ENCODE peak calls at places on chromosomes 7 and 10, in six cellular contexts. One of them, this sample, is unnamed.

GRCh38 chr7:3033136-3033535 is 10.5 kb downstream of the CARD11 start:
- DNase-seq in IMR-90: no peak
- DNase-seq in mesenchymal stem cell: no peak
- DNase-seq in H1: no peak
- DNase-seq in H9: no peak
- DNase-seq in neuronal stem cell: no peak
- DNase-seq in this sample: no peak

GRCh38 chr10:11757452-11757819 is 15.3 kb downstream of the ECHDC3 start:
- DNase-seq in H9: no peak
- DNase-seq in mesenchymal stem cell: peak
- DNase-seq in H1: no peak
- DNase-seq in neuronal stem cell: no peak
- DNase-seq in IMR-90: peak
- DNase-seq in this sample: no peak

GRCh38 chr7:108178393-108178792 is 48.2 kb upstream of the LAMB4 start:
- DNase-seq in IMR-90: no peak
- DNase-seq in H9: no peak
- DNase-seq in H1: no peak
- DNase-seq in neuronal stem cell: no peak
- DNase-seq in mesenchymal stem cell: no peak
- DNase-seq in this sample: no peak

GRCh38 chr7:99392659-99393362 is 15.6 kb downstream of the PDAP1 start:
- DNase-seq in IMR-90: no peak
- DNase-seq in H9: peak
- DNase-seq in H1: peak
- DNase-seq in mesenchymal stem cell: peak
- DNase-seq in neuronal stem cell: peak
- DNase-seq in this sample: peak

GRCh38 chr10:21501731-21502370 is 23.6 kb downstream of the SKIDA1 start:
- DNase-seq in neuronal stem cell: no peak
- DNase-seq in H1: peak
- DNase-seq in H9: no peak
- DNase-seq in mesenchymal stem cell: no peak
- DNase-seq in IMR-90: no peak
- DNase-seq in this sample: no peak

GRCh38 chr10:60403168-60403873 is 13.6 kb upstream of the ANK3 start:
- DNase-seq in neuronal stem cell: no peak
- DNase-seq in IMR-90: no peak
- DNase-seq in mesenchymal stem cell: no peak
- DNase-seq in H9: no peak
- DNase-seq in H1: no peak
- DNase-seq in this sample: no peak

GRCh38 chr10:113187066-113187777 is 237.2 kb downstream of the TCF7L2 start:
- DNase-seq in H1: no peak
- DNase-seq in H9: no peak
- DNase-seq in IMR-90: no peak
- DNase-seq in neuronal stem cell: no peak
- DNase-seq in mesenchymal stem cell: peak
- DNase-seq in this sample: no peak

GRCh38 chr10:43350139-43350538 is 21.3 kb upstream of the FXYD4 start:
- DNase-seq in mesenchymal stem cell: no peak
- DNase-seq in neuronal stem cell: no peak
- DNase-seq in IMR-90: no peak
- DNase-seq in H1: no peak
- DNase-seq in H9: no peak
- DNase-seq in this sample: peak

DNA sequence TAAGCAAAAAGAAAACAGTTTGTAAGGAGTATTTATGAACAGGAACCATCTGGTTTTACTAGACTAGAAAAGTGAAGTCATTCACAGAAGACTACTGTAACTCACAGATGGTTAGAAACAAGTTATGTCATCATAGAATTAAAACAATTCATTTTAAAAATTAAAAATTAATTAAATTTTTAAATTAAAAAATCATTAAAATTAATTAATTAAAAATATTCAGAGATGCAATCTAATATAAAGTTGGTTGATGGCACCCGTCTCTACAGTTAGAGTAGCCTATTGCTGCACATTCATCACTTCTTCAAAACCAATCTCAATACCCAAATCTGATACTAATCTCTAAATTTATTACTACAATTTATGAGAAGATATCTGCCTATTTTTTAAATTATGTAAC is 454.8 kb upstream of the NUPR2 start:
- DNase-seq in IMR-90: no peak
- DNase-seq in H1: no peak
- DNase-seq in mesenchymal stem cell: no peak
- DNase-seq in H9: no peak
- DNase-seq in neuronal stem cell: no peak
- DNase-seq in this sample: no peak
- H3K23ac ChIP-seq in IMR-90: no peak
- H3K23ac ChIP-seq in H1: no peak
- H3K23ac ChIP-seq in mesenchymal stem cell: no peak
- H3K23ac ChIP-seq in H9: no peak
- H3K23ac ChIP-seq in neuronal stem cell: no peak
- H3K23ac ChIP-seq in this sample: no peak

DNA sequence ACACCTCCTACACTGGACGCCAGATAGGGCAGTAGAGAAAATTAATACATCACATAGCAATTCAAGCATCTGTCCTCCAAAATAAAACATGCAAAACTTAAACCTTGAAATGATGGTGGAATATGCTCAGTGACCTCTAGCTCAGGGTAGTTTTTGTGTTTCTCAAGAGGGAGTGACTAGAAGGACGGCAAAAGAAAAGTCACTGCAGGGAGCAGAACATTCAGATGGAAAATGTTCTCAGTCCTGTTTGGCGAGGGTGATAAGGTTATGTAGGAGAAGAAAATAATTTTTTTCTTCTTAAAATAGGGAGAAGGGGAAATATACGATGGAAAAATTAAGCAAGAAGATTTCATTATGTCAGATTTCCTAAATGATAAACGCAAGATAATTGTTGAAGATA is 50.9 kb downstream of the APBB1IP start:
- DNase-seq in H9: no peak
- DNase-seq in IMR-90: no peak
- DNase-seq in neuronal stem cell: no peak
- DNase-seq in H1: no peak
- DNase-seq in mesenchymal stem cell: no peak
- DNase-seq in this sample: no peak
- H4K8ac ChIP-seq in H9: no peak
- H4K8ac ChIP-seq in IMR-90: no peak
- H4K8ac ChIP-seq in neuronal stem cell: no peak
- H4K8ac ChIP-seq in H1: no peak
- H4K8ac ChIP-seq in mesenchymal stem cell: no peak
- H4K8ac ChIP-seq in this sample: no peak

GRCh38 chr7:140062528-140063299 is at the start of gene PARP12:
- DNase-seq in H9: peak
- DNase-seq in neuronal stem cell: peak
- DNase-seq in H1: peak
- DNase-seq in mesenchymal stem cell: peak
- DNase-seq in IMR-90: peak
- DNase-seq in this sample: peak
- H2BK120ac ChIP-seq in H9: no peak
- H2BK120ac ChIP-seq in neuronal stem cell: no peak
- H2BK120ac ChIP-seq in H1: no peak
- H2BK120ac ChIP-seq in mesenchymal stem cell: peak
- H2BK120ac ChIP-seq in IMR-90: peak
- H2BK120ac ChIP-seq in this sample: no peak

GRCh38 chr7:15888090-15888489 is 201.6 kb upstream of the MEOX2 start:
- DNase-seq in H1: no peak
- DNase-seq in neuronal stem cell: no peak
- DNase-seq in H9: no peak
- DNase-seq in mesenchymal stem cell: no peak
- DNase-seq in IMR-90: no peak
- DNase-seq in this sample: no peak
- H3K23ac ChIP-seq in H1: no peak
- H3K23ac ChIP-seq in neuronal stem cell: no peak
- H3K23ac ChIP-seq in H9: no peak
- H3K23ac ChIP-seq in mesenchymal stem cell: no peak
- H3K23ac ChIP-seq in IMR-90: no peak
- H3K23ac ChIP-seq in this sample: no peak

GRCh38 chr7:98355250-98355538 is 45.7 kb downstream of the BAIAP2L1 start:
- DNase-seq in IMR-90: no peak
- DNase-seq in H9: no peak
- DNase-seq in mesenchymal stem cell: no peak
- DNase-seq in neuronal stem cell: no peak
- DNase-seq in H1: no peak
- DNase-seq in this sample: no peak
- H4K8ac ChIP-seq in IMR-90: peak
- H4K8ac ChIP-seq in H9: no peak
- H4K8ac ChIP-seq in mesenchymal stem cell: no peak
- H4K8ac ChIP-seq in neuronal stem cell: no peak
- H4K8ac ChIP-seq in H1: no peak
- H4K8ac ChIP-seq in this sample: no peak

DNA sequence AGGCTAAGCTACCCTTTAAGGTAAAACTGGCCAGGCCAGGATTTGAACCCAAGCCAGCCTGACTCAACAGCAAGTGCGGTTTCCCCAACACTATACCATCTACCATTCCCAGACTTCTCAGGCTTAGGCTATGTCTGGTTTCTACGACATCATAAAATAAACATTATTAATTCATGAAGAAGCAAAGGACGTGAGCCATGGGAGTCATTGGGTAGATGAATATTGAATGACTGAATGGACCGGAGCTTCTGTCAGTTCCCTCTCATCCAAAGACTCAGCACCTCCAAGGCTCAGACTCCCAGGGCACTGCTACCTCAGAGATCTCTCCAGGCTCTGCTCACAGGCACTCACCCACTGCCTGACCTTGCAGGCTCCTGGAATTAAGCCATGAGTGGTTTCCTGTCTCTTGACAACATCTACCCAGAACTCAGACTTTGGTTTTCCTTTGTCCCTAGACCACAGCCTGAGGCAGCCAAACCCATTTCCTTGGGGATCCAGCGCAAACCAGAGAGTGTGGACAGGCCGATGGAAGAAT is 64.6 kb upstream of the STEAP1B start:
- DNase-seq in H1: no peak
- DNase-seq in mesenchymal stem cell: peak
- DNase-seq in H9: no peak
- DNase-seq in neuronal stem cell: no peak
- DNase-seq in IMR-90: peak
- DNase-seq in this sample: no peak
- H2BK120ac ChIP-seq in H1: no peak
- H2BK120ac ChIP-seq in mesenchymal stem cell: peak
- H2BK120ac ChIP-seq in H9: no peak
- H2BK120ac ChIP-seq in neuronal stem cell: no peak
- H2BK120ac ChIP-seq in IMR-90: peak
- H2BK120ac ChIP-seq in this sample: no peak

This sample was measured in mesendoderm.